ENCODE peak calls at places on chromosomes 1 and 21, in seven cellular contexts. H is HepG2, Z is K562, L is GM12892, M is GM12878, Q is SK-N-SH, X is H1. C is an unnamed sample.

GRCh38 chr1:107727866-107728265 is 237.1 kb downstream of the VAV3 start:
- DNase-seq in Q (peak), X (no peak), M (no peak), L (no peak), H (no peak), Z (no peak), C (no peak)

GRCh38 chr1:30616759-30617158 is 106.6 kb downstream of the MATN1 start:
- DNase-seq in Q (no peak), H (no peak), X (no peak), M (no peak), Z (no peak), L (no peak), C (no peak)

GRCh38 chr1:156571261-156571958 is 955 bp downstream of the IQGAP3 start:
- DNase-seq in Z (no peak), X (no peak), Q (no peak), L (no peak), H (no peak), M (no peak), C (no peak)

GRCh38 chr1:6419397-6419802 is 319 bp downstream of the HES2 start:
- DNase-seq in M (no peak), Z (no peak), X (peak), H (no peak), L (no peak), Q (peak), C (no peak)

GRCh38 chr1:43388021-43388575 is 1.5 kb downstream of the MED8 start:
- DNase-seq in X (no peak), M (no peak), L (no peak), H (no peak), Q (no peak), Z (no peak), C (no peak)

GRCh38 chr1:84763912-84764675 is 73.8 kb upstream of the SSX2IP start:
- DNase-seq in L (no peak), X (no peak), Q (no peak), H (no peak), M (no peak), Z (no peak), C (no peak)

GRCh38 chr1:227486559-227486958 is 76.8 kb upstream of the ZNF678 start:
- DNase-seq in Z (no peak), L (no peak), H (no peak), X (no peak), Q (no peak), M (peak), C (no peak)

GRCh38 chr1:26177182-26177684 is at the start of gene CNKSR1:
- DNase-seq in M (no peak), Q (no peak), L (no peak), Z (no peak), X (peak), H (peak), C (no peak)

GRCh38 chr21:25929859-25930520 is 195.2 kb downstream of the GABPA start:
- DNase-seq in Z (peak), X (no peak), Q (no peak), M (no peak), H (no peak), L (no peak), C (no peak)

GRCh38 chr1:202349263-202349928 is 897 bp downstream of the PPP1R12B start:
- DNase-seq in X (no peak), L (no peak), Z (peak), H (peak), M (no peak), Q (peak), C (no peak)

GRCh38 chr1:208848854-208849253 is 604.7 kb upstream of the PLXNA2 start:
- DNase-seq in L (no peak), H (no peak), M (no peak), X (no peak), Q (no peak), Z (no peak), C (no peak)

GRCh38 chr1:65791860-65792670 is 630 bp upstream of the PDE4B start:
- DNase-seq in L (no peak), M (no peak), H (no peak), Q (peak), Z (no peak), X (peak), C (no peak)

GRCh38 chr1:174376030-174376429 is 71.7 kb upstream of the GPR52 start:
- DNase-seq in Q (no peak), M (no peak), Z (no peak), H (no peak), X (no peak), L (no peak), C (no peak)

GRCh38 chr1:67850611-67851075 is 17.4 kb upstream of the GNG12 start:
- DNase-seq in Q (no peak), X (no peak), Z (peak), H (no peak), M (no peak), L (no peak), C (no peak)

GRCh38 chr1:91895832-91896556 is 10.0 kb upstream of the TGFBR3 start:
- DNase-seq in L (no peak), Z (no peak), M (no peak), H (no peak), X (no peak), Q (no peak), C (no peak)

GRCh38 chr1:6180215-6180577 is at the start of gene CHD5:
- DNase-seq in X (peak), Z (no peak), M (no peak), H (no peak), Q (peak), L (no peak), C (no peak)

GRCh38 chr1:228793032-228793431 is 57.8 kb downstream of the RHOU start:
- DNase-seq in L (no peak), Q (no peak), H (no peak), X (no peak), Z (no peak), M (no peak), C (no peak)

GRCh38 chr1:243727503-243728191 is 122.4 kb downstream of the AKT3 start:
- DNase-seq in Z (no peak), H (no peak), L (no peak), Q (no peak), X (no peak), M (peak), C (no peak)

GRCh38 chr1:63642901-63643300 is 49.7 kb downstream of the PGM1 start:
- DNase-seq in L (no peak), X (no peak), M (no peak), Q (no peak), H (no peak), Z (no peak), C (no peak)

GRCh38 chr1:181479137-181479745 is 4.1 kb upstream of the CACNA1E start:
- DNase-seq in X (peak), M (peak), L (no peak), H (peak), Z (peak), Q (peak), C (no peak)

GRCh38 chr1:64471724-64472276 is 1.9 kb downstream of the CACHD1 start:
- DNase-seq in X (no peak), H (no peak), Q (no peak), L (no peak), Z (no peak), M (no peak), C (no peak)

GRCh38 chr1:117447661-117448060 is 80.4 kb downstream of the MAN1A2 start:
- DNase-seq in H (no peak), L (no peak), Q (no peak), Z (no peak), X (no peak), M (no peak), C (no peak)

GRCh38 chr1:16960560-16961296 is 19.7 kb downstream of the MFAP2 start:
- DNase-seq in M (peak), H (peak), L (peak), Q (peak), X (peak), Z (peak), C (peak)
- TF ChIP-seq TAF1 in M (no peak), H (no peak), L (no peak), Q (peak), X (peak), Z (no peak), C (no peak)

GRCh38 chr1:191929383-191929782 is 228.9 kb upstream of the RGS18 start:
- DNase-seq in Z (no peak), L (no peak), Q (no peak), H (no peak), M (no peak), X (no peak), C (no peak)
- TF ChIP-seq TAF1 in Z (no peak), L (no peak), Q (no peak), H (no peak), M (no peak), X (no peak), C (no peak)

GRCh38 chr1:96238426-96238825 is 483.2 kb upstream of the PTBP2 start:
- DNase-seq in Z (no peak), L (no peak), M (no peak), X (no peak), Q (no peak), H (no peak), C (no peak)
- TF ChIP-seq TAF1 in Z (no peak), L (no peak), M (no peak), X (no peak), Q (no peak), H (no peak), C (no peak)

DNA sequence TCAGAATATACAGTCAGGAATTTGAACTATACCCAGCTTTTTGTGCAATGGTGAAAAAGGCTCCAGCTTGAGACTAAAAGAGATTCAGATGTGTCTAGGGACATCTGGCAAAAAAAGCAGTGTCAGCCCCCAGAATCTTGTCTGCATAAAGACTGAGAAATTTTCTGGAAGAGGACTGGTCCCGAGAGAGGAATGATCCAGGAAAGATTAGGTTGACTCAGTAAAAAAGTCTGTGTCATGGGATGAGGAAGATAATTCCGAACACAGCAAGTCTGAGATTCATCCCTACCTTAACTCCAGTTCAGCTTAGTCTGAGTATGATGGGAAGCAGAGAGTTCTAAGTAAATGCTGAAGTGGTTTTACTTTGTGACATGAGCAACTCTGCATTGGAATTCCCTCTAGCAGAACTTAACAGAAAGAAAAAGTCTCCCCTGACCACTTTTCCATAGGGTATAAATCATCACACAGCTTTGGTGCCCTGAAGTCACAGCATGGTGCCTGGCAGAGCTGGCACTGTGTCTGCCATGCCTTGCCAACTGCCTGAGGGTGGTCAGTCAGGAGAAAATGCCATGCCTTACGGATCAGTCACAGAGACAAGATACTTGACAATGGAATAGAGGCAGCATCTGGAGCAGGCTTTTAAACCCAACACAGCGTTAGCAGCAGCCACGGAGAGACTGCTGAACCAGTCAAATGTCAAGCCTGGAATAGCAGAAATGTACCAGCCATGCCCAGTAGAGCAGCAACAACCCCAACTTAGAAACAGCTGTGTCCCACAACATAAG is 153.4 kb downstream of the ZC3H11B start:
- DNase-seq in Q (peak), L (no peak), M (no peak), H (no peak), X (no peak), Z (no peak), C (no peak)
- TF ChIP-seq TAF1 in Q (no peak), L (no peak), M (no peak), H (no peak), X (no peak), Z (no peak), C (no peak)

GRCh38 chr1:46643368-46643775 is 24.8 kb downstream of the ATPAF1 start:
- DNase-seq in L (no peak), M (no peak), Z (no peak), X (no peak), H (peak), Q (no peak), C (no peak)
- TF ChIP-seq TAF1 in L (no peak), M (no peak), Z (no peak), X (no peak), H (no peak), Q (no peak), C (no peak)

DNA sequence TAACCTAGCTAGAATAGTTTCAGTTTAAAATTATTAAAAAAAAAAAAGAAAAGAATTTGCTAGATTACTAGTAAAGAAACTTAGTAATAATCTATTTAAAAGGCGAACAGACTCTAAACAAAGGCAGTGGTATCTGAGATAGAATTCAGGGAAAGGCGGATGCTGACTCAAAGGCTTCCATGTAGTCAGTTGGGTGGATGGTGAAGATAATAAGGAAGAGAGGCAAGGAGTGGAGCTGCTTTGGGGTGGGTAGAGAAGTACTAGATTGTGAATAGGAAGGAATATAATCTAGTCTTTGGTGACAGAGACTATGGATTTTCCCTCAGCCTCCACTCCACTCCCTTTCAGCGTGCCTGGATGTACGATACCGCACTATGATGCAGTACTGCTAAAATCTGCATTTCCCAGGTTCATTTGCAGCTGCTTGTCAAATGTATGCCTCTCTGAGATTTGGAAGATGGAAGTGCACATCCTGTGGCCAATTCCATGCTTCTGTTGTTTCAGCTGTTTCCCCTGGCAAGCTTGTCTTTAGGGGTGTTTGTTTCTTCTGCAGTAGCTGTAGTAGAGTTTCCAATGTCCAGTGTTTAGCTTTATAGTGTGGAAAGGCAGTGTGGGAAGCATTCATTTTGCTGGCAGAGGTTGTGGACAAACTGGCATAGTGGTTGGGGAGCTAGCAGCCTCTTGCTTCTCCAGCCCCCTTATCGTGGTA is 184.6 kb upstream of the NRIP1 start:
- DNase-seq in H (no peak), M (no peak), Q (no peak), X (no peak), Z (peak), L (no peak), C (no peak)
- TF ChIP-seq TAF1 in H (no peak), M (no peak), Q (no peak), X (no peak), Z (no peak), L (no peak), C (no peak)

DNA sequence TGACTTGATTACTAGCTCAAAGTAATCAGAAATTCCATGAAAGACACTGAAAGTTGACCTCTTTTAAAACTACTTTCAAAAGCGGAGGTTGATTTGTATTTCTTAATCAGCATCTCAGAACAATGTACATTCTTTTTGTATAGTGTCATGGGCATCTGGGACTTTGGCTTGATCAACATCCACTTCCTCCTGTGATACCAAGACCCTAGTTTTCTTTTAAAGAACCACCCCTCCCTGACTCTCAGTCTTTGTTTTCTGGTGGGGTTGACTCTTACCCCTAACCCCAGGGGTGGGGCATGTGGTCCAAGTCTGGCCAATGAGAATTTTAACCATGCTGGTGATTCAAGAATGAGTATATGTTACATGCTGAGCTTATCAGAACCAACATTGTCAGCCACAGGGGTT is 21.7 kb upstream of the IRF2BP2 start:
- DNase-seq in Z (no peak), Q (no peak), H (peak), M (no peak), X (no peak), L (no peak), C (no peak)
- TF ChIP-seq TAF1 in Z (no peak), Q (no peak), H (no peak), M (no peak), X (no peak), L (no peak), C (no peak)

GRCh38 chr1:24961961-24962861 is 32.1 kb upstream of the RUNX3 start:
- DNase-seq in H (no peak), L (no peak), Q (no peak), M (no peak), X (peak), Z (no peak), C (no peak)
- TF ChIP-seq TAF1 in H (no peak), L (no peak), Q (no peak), M (no peak), X (no peak), Z (no peak), C (no peak)

GRCh38 chr1:59071289-59071688 is 225.6 kb upstream of the FGGY start:
- DNase-seq in M (no peak), L (no peak), X (no peak), Z (no peak), Q (no peak), H (peak), C (no peak)
- TF ChIP-seq TAF1 in M (no peak), L (no peak), X (no peak), Z (no peak), Q (no peak), H (no peak), C (no peak)

DNA sequence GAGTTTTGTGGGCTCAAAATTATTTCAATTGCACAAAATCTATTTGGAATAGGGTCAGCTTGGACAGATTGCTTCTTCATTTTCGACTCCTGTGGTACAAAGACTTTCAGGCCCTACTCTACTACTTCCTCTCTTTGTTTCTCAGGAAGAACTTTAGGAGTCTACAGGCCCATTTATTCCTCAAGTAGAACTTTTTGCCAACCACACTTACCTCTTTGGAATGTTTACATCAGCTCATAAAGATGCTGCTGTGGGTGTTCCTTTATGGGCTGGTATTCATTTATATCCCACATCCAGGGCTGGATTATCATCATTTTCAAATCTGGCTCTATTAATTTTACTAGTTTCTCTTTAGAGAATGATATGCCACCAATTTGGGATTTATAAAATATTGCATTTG is 46.3 kb upstream of the TNFSF18 start:
- DNase-seq in X (no peak), L (no peak), Q (no peak), Z (no peak), H (no peak), M (no peak), C (no peak)
- TF ChIP-seq TAF1 in X (no peak), L (no peak), Q (no peak), Z (no peak), H (no peak), M (no peak), C (no peak)